ENCODE peak calls at places on chromosomes 5 and 9, in seven cellular contexts. One of them, this sample, is unnamed.

GRCh38 chr5:40871177-40871576 is 30.0 kb downstream of the CARD6 start:
- DNase-seq in astrocyte of the spinal cord: peak; percentile 10
- DNase-seq in tibial nerve: no peak
- DNase-seq in small intestine: no peak
- DNase-seq in fibroblast of lung: peak; percentile 6
- DNase-seq in tibial artery: no peak
- DNase-seq in CD4-positive, alpha-beta memory T cell: no peak
- DNase-seq in this sample: no peak

GRCh38 chr5:82635561-82636288 is 357.6 kb upstream of the RPS23 start:
- DNase-seq in astrocyte of the spinal cord: peak; percentile 93
- DNase-seq in tibial nerve: no peak
- DNase-seq in small intestine: peak; percentile 22
- DNase-seq in fibroblast of lung: peak; percentile 99
- DNase-seq in tibial artery: no peak
- DNase-seq in CD4-positive, alpha-beta memory T cell: no peak
- DNase-seq in this sample: peak; percentile 79

GRCh38 chr9:121771418-121771817 is 120.0 kb downstream of the DAB2IP start:
- DNase-seq in astrocyte of the spinal cord: no peak
- DNase-seq in tibial nerve: no peak
- DNase-seq in small intestine: no peak
- DNase-seq in fibroblast of lung: peak; percentile 22
- DNase-seq in tibial artery: no peak
- DNase-seq in CD4-positive, alpha-beta memory T cell: no peak
- DNase-seq in this sample: no peak

GRCh38 chr5:124263680-124264491 is 482.6 kb downstream of the ZNF608 start:
- DNase-seq in astrocyte of the spinal cord: peak; percentile 54
- DNase-seq in tibial nerve: no peak
- DNase-seq in small intestine: peak; percentile 10
- DNase-seq in fibroblast of lung: no peak
- DNase-seq in tibial artery: no peak
- DNase-seq in CD4-positive, alpha-beta memory T cell: no peak
- DNase-seq in this sample: no peak

GRCh38 chr5:36777105-36777757 is 99.3 kb upstream of the NIPBL start:
- DNase-seq in astrocyte of the spinal cord: peak; percentile 34
- DNase-seq in tibial nerve: peak; percentile 17
- DNase-seq in small intestine: peak; percentile 64
- DNase-seq in fibroblast of lung: peak; percentile 25
- DNase-seq in tibial artery: peak; percentile 25
- DNase-seq in CD4-positive, alpha-beta memory T cell: no peak
- DNase-seq in this sample: peak; percentile 19

GRCh38 chr5:110371725-110372041 is 354.8 kb downstream of the TMEM232 start:
- DNase-seq in astrocyte of the spinal cord: no peak
- DNase-seq in tibial nerve: no peak
- DNase-seq in small intestine: no peak
- DNase-seq in fibroblast of lung: no peak
- DNase-seq in tibial artery: no peak
- DNase-seq in CD4-positive, alpha-beta memory T cell: no peak
- DNase-seq in this sample: no peak

GRCh38 chr9:37405350-37405749 is 17.1 kb upstream of the GRHPR start:
- DNase-seq in astrocyte of the spinal cord: no peak
- DNase-seq in tibial nerve: no peak
- DNase-seq in small intestine: no peak
- DNase-seq in fibroblast of lung: peak; percentile 29
- DNase-seq in tibial artery: no peak
- DNase-seq in CD4-positive, alpha-beta memory T cell: no peak
- DNase-seq in this sample: no peak

GRCh38 chr5:32505718-32506117 is 61.2 kb upstream of the ZFR start:
- DNase-seq in astrocyte of the spinal cord: no peak
- DNase-seq in tibial nerve: no peak
- DNase-seq in small intestine: no peak
- DNase-seq in fibroblast of lung: peak; percentile 65
- DNase-seq in tibial artery: no peak
- DNase-seq in CD4-positive, alpha-beta memory T cell: no peak
- DNase-seq in this sample: peak; percentile 94

GRCh38 chr5:3024976-3025375 is 273.5 kb upstream of the IRX2 start:
- DNase-seq in astrocyte of the spinal cord: no peak
- DNase-seq in tibial nerve: no peak
- DNase-seq in small intestine: no peak
- DNase-seq in fibroblast of lung: no peak
- DNase-seq in tibial artery: no peak
- DNase-seq in CD4-positive, alpha-beta memory T cell: no peak
- DNase-seq in this sample: no peak

GRCh38 chr5:107783551-107783950 is 112.8 kb upstream of the EFNA5 start:
- DNase-seq in astrocyte of the spinal cord: peak; percentile 37
- DNase-seq in tibial nerve: no peak
- DNase-seq in small intestine: no peak
- DNase-seq in fibroblast of lung: peak; percentile 69
- DNase-seq in tibial artery: no peak
- DNase-seq in CD4-positive, alpha-beta memory T cell: no peak
- DNase-seq in this sample: peak; percentile 60

GRCh38 chr9:21381752-21382339 is 3.4 kb downstream of the IFNA2 start:
- DNase-seq in astrocyte of the spinal cord: no peak
- DNase-seq in tibial nerve: no peak
- DNase-seq in small intestine: no peak
- DNase-seq in fibroblast of lung: no peak
- DNase-seq in tibial artery: no peak
- DNase-seq in CD4-positive, alpha-beta memory T cell: peak; percentile 18
- DNase-seq in this sample: no peak

GRCh38 chr9:35355954-35356353 is 134.0 kb upstream of the RUSC2 start:
- DNase-seq in astrocyte of the spinal cord: no peak
- DNase-seq in tibial nerve: no peak
- DNase-seq in small intestine: no peak
- DNase-seq in fibroblast of lung: no peak
- DNase-seq in tibial artery: no peak
- DNase-seq in CD4-positive, alpha-beta memory T cell: no peak
- DNase-seq in this sample: no peak

GRCh38 chr5:156359452-156359851 is 32.5 kb downstream of the SGCD start:
- DNase-seq in astrocyte of the spinal cord: peak; percentile 41
- DNase-seq in tibial nerve: no peak
- DNase-seq in small intestine: no peak
- DNase-seq in fibroblast of lung: peak; percentile 90
- DNase-seq in tibial artery: no peak
- DNase-seq in CD4-positive, alpha-beta memory T cell: no peak
- DNase-seq in this sample: peak; percentile 75

GRCh38 chr5:142151436-142152382 is 43.1 kb downstream of the NDFIP1 start:
- DNase-seq in astrocyte of the spinal cord: peak; percentile 86
- DNase-seq in tibial nerve: peak; percentile 82
- DNase-seq in small intestine: peak; percentile 77
- DNase-seq in fibroblast of lung: peak; percentile 65
- DNase-seq in tibial artery: peak; percentile 57
- DNase-seq in CD4-positive, alpha-beta memory T cell: peak; percentile 61
- DNase-seq in this sample: peak; percentile 88

GRCh38 chr5:71586052-71586940 is 844 bp upstream of the MCCC2 start:
- DNase-seq in astrocyte of the spinal cord: no peak
- DNase-seq in tibial nerve: no peak
- DNase-seq in small intestine: no peak
- DNase-seq in fibroblast of lung: peak; percentile 33
- DNase-seq in tibial artery: no peak
- DNase-seq in CD4-positive, alpha-beta memory T cell: no peak
- DNase-seq in this sample: no peak

GRCh38 chr9:78011037-78011436 is 20.6 kb downstream of the GNAQ start:
- DNase-seq in astrocyte of the spinal cord: no peak
- DNase-seq in tibial nerve: no peak
- DNase-seq in small intestine: peak; percentile 25
- DNase-seq in fibroblast of lung: peak; percentile 34
- DNase-seq in tibial artery: no peak
- DNase-seq in CD4-positive, alpha-beta memory T cell: no peak
- DNase-seq in this sample: peak; percentile 29

GRCh38 chr9:128093016-128093415 is 25.0 kb downstream of the SLC25A25 start:
- DNase-seq in astrocyte of the spinal cord: no peak
- DNase-seq in tibial nerve: no peak
- DNase-seq in small intestine: no peak
- DNase-seq in fibroblast of lung: no peak
- DNase-seq in tibial artery: no peak
- DNase-seq in CD4-positive, alpha-beta memory T cell: no peak
- DNase-seq in this sample: no peak

GRCh38 chr9:128096614-128097013 is 28.6 kb downstream of the SLC25A25 start:
- DNase-seq in astrocyte of the spinal cord: no peak
- DNase-seq in tibial nerve: no peak
- DNase-seq in small intestine: no peak
- DNase-seq in fibroblast of lung: no peak
- DNase-seq in tibial artery: no peak
- DNase-seq in CD4-positive, alpha-beta memory T cell: no peak
- DNase-seq in this sample: no peak

GRCh38 chr9:128094950-128095544 is 27.0 kb downstream of the SLC25A25 start:
- DNase-seq in astrocyte of the spinal cord: no peak
- DNase-seq in tibial nerve: no peak
- DNase-seq in small intestine: no peak
- DNase-seq in fibroblast of lung: no peak
- DNase-seq in tibial artery: no peak
- DNase-seq in CD4-positive, alpha-beta memory T cell: no peak
- DNase-seq in this sample: no peak

GRCh38 chr9:128092199-128092977 is 24.4 kb downstream of the SLC25A25 start:
- DNase-seq in astrocyte of the spinal cord: no peak
- DNase-seq in tibial nerve: no peak
- DNase-seq in small intestine: no peak
- DNase-seq in fibroblast of lung: no peak
- DNase-seq in tibial artery: no peak
- DNase-seq in CD4-positive, alpha-beta memory T cell: no peak
- DNase-seq in this sample: no peak

DNA sequence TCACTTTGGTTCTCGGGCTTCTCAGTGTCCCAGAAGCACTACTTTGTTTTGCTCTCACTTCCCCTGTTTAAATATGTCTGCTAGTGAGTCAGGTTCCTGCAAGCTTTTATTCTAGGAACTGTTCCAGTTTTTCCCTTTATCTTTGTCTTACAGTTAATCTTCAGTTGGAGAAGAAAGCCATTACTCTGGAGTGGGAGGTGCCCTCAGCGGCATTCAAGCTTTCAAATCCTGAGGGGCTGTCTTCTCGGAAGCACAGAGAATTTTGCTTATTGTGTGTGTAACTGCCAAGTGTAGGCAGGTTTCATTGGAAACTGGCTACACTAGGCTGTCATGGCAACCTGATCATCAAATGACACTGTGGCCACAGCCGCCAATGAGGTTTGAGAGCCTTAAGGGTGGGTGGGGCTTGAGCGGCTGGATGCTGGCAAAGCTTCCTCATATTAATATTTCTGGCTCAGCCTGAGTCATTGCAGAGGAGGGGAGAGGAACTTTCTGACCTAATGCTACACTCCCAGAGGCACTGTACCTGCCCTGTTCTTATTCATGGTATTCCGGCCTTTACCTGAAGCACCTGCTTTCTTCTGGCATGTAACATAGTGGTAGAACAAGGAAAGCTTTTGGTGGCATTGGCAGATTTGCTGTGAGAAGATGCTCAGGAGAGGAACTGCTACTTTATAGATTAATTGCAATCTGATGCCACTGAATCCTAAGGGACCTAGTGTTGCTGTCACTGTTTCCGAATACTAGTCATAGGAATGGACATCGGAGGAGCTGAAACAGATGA is 26.3 kb downstream of the SLC25A25 start:
- DNase-seq in astrocyte of the spinal cord: peak; percentile 99
- DNase-seq in tibial nerve: peak; percentile 93
- DNase-seq in small intestine: peak; percentile 92
- DNase-seq in fibroblast of lung: peak; percentile 98
- DNase-seq in tibial artery: peak; percentile 96
- DNase-seq in CD4-positive, alpha-beta memory T cell: peak; percentile 57
- DNase-seq in this sample: peak; percentile 99
- H3K4me3 ChIP-seq in astrocyte of the spinal cord: peak overlapping the region; percentile 20
- H3K4me3 ChIP-seq in tibial nerve: no peak overlapping the region
- H3K4me3 ChIP-seq in small intestine: no peak overlapping the region
- H3K4me3 ChIP-seq in fibroblast of lung: peak overlapping the region; percentile 64
- H3K4me3 ChIP-seq in tibial artery: peak overlapping the region; percentile 11
- H3K4me3 ChIP-seq in CD4-positive, alpha-beta memory T cell: no peak overlapping the region
- H3K4me3 ChIP-seq in this sample: peak overlapping the region; percentile 76

GRCh38 chr5:159001247-159001646 is 98.5 kb downstream of the EBF1 start:
- DNase-seq in astrocyte of the spinal cord: no peak
- DNase-seq in tibial nerve: no peak
- DNase-seq in small intestine: no peak
- DNase-seq in fibroblast of lung: no peak
- DNase-seq in tibial artery: no peak
- DNase-seq in CD4-positive, alpha-beta memory T cell: no peak
- DNase-seq in this sample: peak; percentile 86

GRCh38 chr5:158995694-158996173 is 104.0 kb downstream of the EBF1 start:
- DNase-seq in astrocyte of the spinal cord: no peak
- DNase-seq in tibial nerve: no peak
- DNase-seq in small intestine: no peak
- DNase-seq in fibroblast of lung: no peak
- DNase-seq in tibial artery: no peak
- DNase-seq in CD4-positive, alpha-beta memory T cell: no peak
- DNase-seq in this sample: no peak

GRCh38 chr5:159003045-159004030 is 96.4 kb downstream of the EBF1 start:
- DNase-seq in astrocyte of the spinal cord: peak; percentile 72
- DNase-seq in tibial nerve: no peak
- DNase-seq in small intestine: no peak
- DNase-seq in fibroblast of lung: peak; percentile 51
- DNase-seq in tibial artery: no peak
- DNase-seq in CD4-positive, alpha-beta memory T cell: peak; percentile 48
- DNase-seq in this sample: peak; percentile 76

GRCh38 chr5:159002201-159002600 is 97.5 kb downstream of the EBF1 start:
- DNase-seq in astrocyte of the spinal cord: no peak
- DNase-seq in tibial nerve: no peak
- DNase-seq in small intestine: no peak
- DNase-seq in fibroblast of lung: no peak
- DNase-seq in tibial artery: no peak
- DNase-seq in CD4-positive, alpha-beta memory T cell: no peak
- DNase-seq in this sample: no peak

GRCh38 chr5:158998911-158999705 is 100.6 kb downstream of the EBF1 start:
- DNase-seq in astrocyte of the spinal cord: no peak
- DNase-seq in tibial nerve: no peak
- DNase-seq in small intestine: no peak
- DNase-seq in fibroblast of lung: no peak
- DNase-seq in tibial artery: no peak
- DNase-seq in CD4-positive, alpha-beta memory T cell: no peak
- DNase-seq in this sample: peak; percentile 44
- H3K4me3 ChIP-seq in astrocyte of the spinal cord: no peak overlapping the region
- H3K4me3 ChIP-seq in tibial nerve: no peak overlapping the region
- H3K4me3 ChIP-seq in small intestine: no peak overlapping the region
- H3K4me3 ChIP-seq in fibroblast of lung: no peak overlapping the region
- H3K4me3 ChIP-seq in tibial artery: no peak overlapping the region
- H3K4me3 ChIP-seq in CD4-positive, alpha-beta memory T cell: no peak overlapping the region
- H3K4me3 ChIP-seq in this sample: peak overlapping the region; percentile 67

DNA sequence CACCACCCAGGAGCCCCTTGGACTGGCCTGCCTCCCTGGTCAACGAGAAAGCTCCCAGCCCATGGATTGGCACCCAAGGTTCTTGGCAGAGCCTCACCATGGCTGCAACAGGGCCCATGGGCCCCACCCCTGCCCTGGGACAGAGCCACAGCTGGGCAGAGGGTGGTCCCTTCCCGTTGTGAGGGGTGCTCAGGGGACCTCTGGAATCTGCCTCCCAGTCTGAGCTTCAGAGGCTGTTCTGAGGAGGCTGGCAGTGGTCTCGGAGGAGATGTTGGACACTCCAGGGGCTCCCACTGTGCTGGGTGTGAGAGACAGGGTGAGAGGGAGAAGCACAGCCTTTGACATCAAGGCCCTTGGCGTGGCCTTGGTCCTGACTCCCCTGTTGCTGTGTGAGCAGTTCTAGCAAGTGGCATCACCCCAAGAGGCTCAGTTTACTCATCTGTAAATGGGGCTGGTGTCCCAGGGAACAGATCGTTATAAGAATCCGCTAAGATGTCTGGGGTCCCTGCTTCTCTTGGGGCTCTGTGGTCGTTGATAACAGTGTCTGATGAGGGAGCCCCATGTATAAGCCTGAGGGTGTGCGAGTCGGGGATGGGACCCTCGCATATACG is 33.0 kb downstream of the LHX3 start:
- DNase-seq in astrocyte of the spinal cord: no peak
- DNase-seq in tibial nerve: no peak
- DNase-seq in small intestine: no peak
- DNase-seq in fibroblast of lung: peak; percentile 7
- DNase-seq in tibial artery: no peak
- DNase-seq in CD4-positive, alpha-beta memory T cell: no peak
- DNase-seq in this sample: no peak
- H3K4me3 ChIP-seq in astrocyte of the spinal cord: no peak overlapping the region
- H3K4me3 ChIP-seq in tibial nerve: no peak overlapping the region
- H3K4me3 ChIP-seq in small intestine: no peak overlapping the region
- H3K4me3 ChIP-seq in fibroblast of lung: no peak overlapping the region
- H3K4me3 ChIP-seq in tibial artery: no peak overlapping the region
- H3K4me3 ChIP-seq in CD4-positive, alpha-beta memory T cell: no peak overlapping the region
- H3K4me3 ChIP-seq in this sample: no peak overlapping the region

GRCh38 chr9:92405770-92406169 is 1.4 kb upstream of the OGN start:
- DNase-seq in astrocyte of the spinal cord: no peak
- DNase-seq in tibial nerve: no peak
- DNase-seq in small intestine: peak; percentile 77
- DNase-seq in fibroblast of lung: no peak
- DNase-seq in tibial artery: no peak
- DNase-seq in CD4-positive, alpha-beta memory T cell: no peak
- DNase-seq in this sample: no peak
- H3K4me3 ChIP-seq in astrocyte of the spinal cord: no peak overlapping the region
- H3K4me3 ChIP-seq in tibial nerve: no peak overlapping the region
- H3K4me3 ChIP-seq in small intestine: no peak overlapping the region
- H3K4me3 ChIP-seq in fibroblast of lung: no peak overlapping the region
- H3K4me3 ChIP-seq in tibial artery: peak overlapping the region; percentile 41
- H3K4me3 ChIP-seq in CD4-positive, alpha-beta memory T cell: no peak overlapping the region
- H3K4me3 ChIP-seq in this sample: no peak overlapping the region

This sample was measured in adipocyte.